ENCODE peak calls at places on chromosomes 13 and 19, in four cellular contexts. V is PC-3, O is body of pancreas, Q is endothelial cell. D is an unnamed sample.
A peak's percentile ranks its signal among the peaks of the same experiment; 100 is the strongest.

GRCh38 chr19:38850976-38851621 is 1.3 kb upstream of the HNRNPL start:
- DNase-seq in V (no peak), O (peak; percentile 37), Q (peak; percentile 30), D (no peak)

GRCh38 chr13:84946144-84946543 is 853.1 kb downstream of the SLITRK6 start:
- DNase-seq in O (no peak), Q (no peak), V (no peak), D (no peak)

GRCh38 chr19:4639531-4640246 is 373 bp downstream of the TNFAIP8L1 start:
- DNase-seq in O (peak; percentile 32), V (no peak), Q (no peak), D (no peak)

GRCh38 chr19:35963514-35963913 is 27.3 kb downstream of the LRFN3 start:
- DNase-seq in V (peak; percentile 28), Q (peak; percentile 83), O (peak; percentile 39), D (no peak)

GRCh38 chr13:111899714-111900389 is 167.1 kb upstream of the SOX1 start:
- DNase-seq in V (no peak), O (no peak), Q (no peak), D (no peak)

GRCh38 chr19:15156391-15156790 is 44.4 kb downstream of the NOTCH3 start:
- DNase-seq in Q (no peak), V (no peak), O (no peak), D (no peak)

GRCh38 chr13:110546933-110547332 is 14.6 kb downstream of the RAB20 start:
- DNase-seq in O (peak; percentile 95), V (peak; percentile 94), Q (no peak), D (no peak)

GRCh38 chr13:95494082-95494681 is 58.3 kb upstream of the CLDN10 start:
- DNase-seq in V (peak; percentile 83), Q (peak; percentile 52), O (peak; percentile 24), D (peak; percentile 65)

GRCh38 chr13:91659583-91660415 is 261.4 kb downstream of the GPC5 start:
- DNase-seq in O (no peak), V (no peak), Q (no peak), D (no peak)

GRCh38 chr13:44271031-44271433 is 102.6 kb upstream of the SERP2 start:
- DNase-seq in Q (no peak), O (no peak), V (peak; percentile 70), D (no peak)